ENCODE peak calls at places on chromosome 12, in five cellular contexts. D is foreskin keratinocyte, S is GM12865, W is astrocyte, B is retinal pigment epithelial cell. C is an unnamed sample.

GRCh38 chr12:53381739-53382630 is 2.0 kb downstream of the SP1 start:
- DNase-seq in W (no peak), D (peak), B (no peak), S (peak), C (peak)

GRCh38 chr12:77324763-77325468 is 259.5 kb upstream of the E2F7 start:
- DNase-seq in S (peak), B (no peak), D (peak), W (peak), C (peak)

GRCh38 chr12:52691076-52691764 is 11.0 kb upstream of the KRT1 start:
- DNase-seq in W (no peak), S (no peak), B (no peak), D (no peak), C (no peak)

GRCh38 chr12:14773685-14774073 is 29.6 kb downstream of the WBP11 start:
- DNase-seq in W (no peak), D (no peak), B (no peak), S (no peak), C (no peak)

GRCh38 chr12:63276537-63277365 is 125.8 kb upstream of the AVPR1A start:
- DNase-seq in W (no peak), D (peak), S (peak), B (no peak), C (peak)

GRCh38 chr12:6938353-6939186 is 5.0 kb upstream of the RNU7-1 start:
- DNase-seq in S (peak), W (no peak), D (no peak), B (no peak), C (no peak)

GRCh38 chr12:64440100-64440499 is 11.8 kb upstream of the TBK1 start:
- DNase-seq in B (no peak), D (no peak), S (no peak), W (no peak), C (no peak)

GRCh38 chr12:128829870-128830504 is 6.2 kb upstream of the SLC15A4 start:
- DNase-seq in S (peak), W (no peak), B (no peak), D (peak), C (no peak)

GRCh38 chr12:122721057-122721545 is 4.5 kb upstream of the HCAR3 start:
- DNase-seq in W (peak), B (no peak), D (peak), S (peak), C (no peak)

GRCh38 chr12:81596558-81596957 is 162.6 kb downstream of the PPFIA2 start:
- DNase-seq in D (no peak), S (no peak), W (no peak), B (no peak), C (no peak)

GRCh38 chr12:99600388-99600787 is 47.2 kb upstream of the GARIN6 start:
- DNase-seq in W (no peak), D (peak), S (peak), B (no peak), C (no peak)

GRCh38 chr12:57248934-57249742 is 1.8 kb downstream of the STAC3 start:
- DNase-seq in S (no peak), W (no peak), B (no peak), D (no peak), C (no peak)

GRCh38 chr12:114668151-114668891 is 15.7 kb downstream of the TBX3 start:
- DNase-seq in B (no peak), D (peak), S (peak), W (peak), C (peak)

GRCh38 chr12:32877670-32878459 is 18.7 kb downstream of the PKP2 start:
- DNase-seq in D (no peak), W (no peak), S (peak), B (no peak), C (no peak)

GRCh38 chr12:79260923-79261322 is 396.3 kb downstream of the SYT1 start:
- DNase-seq in B (no peak), S (no peak), W (no peak), D (no peak), C (no peak)

GRCh38 chr12:85711735-85712390 is 124.3 kb downstream of the RASSF9 start:
- DNase-seq in S (no peak), B (no peak), W (no peak), D (no peak), C (no peak)

GRCh38 chr12:125185740-125186470 is 120.7 kb downstream of the AACS start:
- DNase-seq in B (no peak), S (peak), W (peak), D (peak), C (peak)

GRCh38 chr12:89309452-89309802 is 42.9 kb downstream of the DUSP6 start:
- DNase-seq in B (no peak), S (no peak), D (no peak), W (no peak), C (no peak)

GRCh38 chr12:39682689-39683477 is 63.3 kb upstream of the ABCD2 start:
- DNase-seq in S (no peak), B (no peak), D (no peak), W (no peak), C (no peak)

GRCh38 chr12:28374556-28374955 is 184.3 kb downstream of the CCDC91 start:
- DNase-seq in B (peak), W (peak), D (peak), S (no peak), C (no peak)

GRCh38 chr12:75954076-75954475 is 77.5 kb downstream of the PHLDA1 start:
- DNase-seq in S (no peak), D (peak), W (peak), B (peak), C (peak)

C was measured in MG63.